ENCODE peak calls at places on chromosomes 7 and 10, in five cellular contexts. One of them, this sample, is unnamed.

GRCh38 chr7:66304536-66304935 is 99.4 kb downstream of the TPST1 start:
- DNase-seq in GM23338: no peak
- DNase-seq in coronary artery: no peak
- DNase-seq in astrocyte of the cerebellum: no peak
- DNase-seq in kidney: no peak
- DNase-seq in this sample: no peak

GRCh38 chr10:59971915-59972314 is 65.6 kb upstream of the CCDC6 start:
- DNase-seq in kidney: no peak
- DNase-seq in astrocyte of the cerebellum: peak; percentile 28
- DNase-seq in coronary artery: no peak
- DNase-seq in GM23338: no peak
- DNase-seq in this sample: peak; percentile 5

GRCh38 chr10:131997366-131998049 is 15.8 kb upstream of the BNIP3 start:
- DNase-seq in coronary artery: no peak
- DNase-seq in GM23338: peak; percentile 68
- DNase-seq in astrocyte of the cerebellum: peak; percentile 9
- DNase-seq in kidney: peak; percentile 90
- DNase-seq in this sample: peak; percentile 76

GRCh38 chr10:112361951-112362770 is 11.8 kb upstream of the ACSL5 start:
- DNase-seq in kidney: no peak
- DNase-seq in coronary artery: peak; percentile 76
- DNase-seq in GM23338: peak; percentile 30
- DNase-seq in astrocyte of the cerebellum: no peak
- DNase-seq in this sample: peak; percentile 14

GRCh38 chr10:3828404-3829192 is 43.6 kb upstream of the KLF6 start:
- DNase-seq in kidney: no peak
- DNase-seq in coronary artery: no peak
- DNase-seq in GM23338: no peak
- DNase-seq in astrocyte of the cerebellum: no peak
- DNase-seq in this sample: peak; percentile 64

GRCh38 chr10:88594482-88594881 is 7.9 kb downstream of the LIPJ start:
- DNase-seq in coronary artery: no peak
- DNase-seq in astrocyte of the cerebellum: no peak
- DNase-seq in kidney: no peak
- DNase-seq in GM23338: no peak
- DNase-seq in this sample: no peak

GRCh38 chr10:78914502-78915330 is 154.1 kb upstream of the ZMIZ1 start:
- DNase-seq in kidney: no peak
- DNase-seq in GM23338: no peak
- DNase-seq in coronary artery: no peak
- DNase-seq in astrocyte of the cerebellum: no peak
- DNase-seq in this sample: no peak

GRCh38 chr7:29995652-29996051 is 6.1 kb upstream of the SCRN1 start:
- DNase-seq in kidney: no peak
- DNase-seq in GM23338: no peak
- DNase-seq in coronary artery: no peak
- DNase-seq in astrocyte of the cerebellum: no peak
- DNase-seq in this sample: no peak

GRCh38 chr7:130560972-130561371 is 69.1 kb downstream of the MEST start:
- DNase-seq in GM23338: peak; percentile 33
- DNase-seq in astrocyte of the cerebellum: no peak
- DNase-seq in kidney: no peak
- DNase-seq in coronary artery: no peak
- DNase-seq in this sample: no peak

GRCh38 chr10:100970076-100970913 is 991 bp downstream of the SEMA4G start:
- DNase-seq in kidney: peak; percentile 59
- DNase-seq in astrocyte of the cerebellum: no peak
- DNase-seq in GM23338: peak; percentile 52
- DNase-seq in coronary artery: no peak
- DNase-seq in this sample: no peak

GRCh38 chr7:157537056-157537455 is 200.3 kb downstream of the DNAJB6 start:
- DNase-seq in kidney: peak; percentile 29
- DNase-seq in astrocyte of the cerebellum: no peak
- DNase-seq in coronary artery: no peak
- DNase-seq in GM23338: no peak
- DNase-seq in this sample: no peak

GRCh38 chr7:100793806-100794660 is 33.3 kb downstream of the EPHB4 start:
- DNase-seq in GM23338: no peak
- DNase-seq in kidney: no peak
- DNase-seq in coronary artery: no peak
- DNase-seq in astrocyte of the cerebellum: no peak
- DNase-seq in this sample: no peak

GRCh38 chr7:98027342-98028033 is 37.5 kb upstream of the OCM2 start:
- DNase-seq in coronary artery: no peak
- DNase-seq in kidney: peak; percentile 4
- DNase-seq in GM23338: no peak
- DNase-seq in astrocyte of the cerebellum: no peak
- DNase-seq in this sample: no peak

GRCh38 chr10:4093438-4093837 is 308.4 kb upstream of the KLF6 start:
- DNase-seq in kidney: no peak
- DNase-seq in coronary artery: no peak
- DNase-seq in astrocyte of the cerebellum: no peak
- DNase-seq in GM23338: no peak
- DNase-seq in this sample: no peak

GRCh38 chr7:92221766-92222165 is 23.9 kb downstream of the KRIT1 start:
- DNase-seq in astrocyte of the cerebellum: no peak
- DNase-seq in coronary artery: no peak
- DNase-seq in GM23338: no peak
- DNase-seq in kidney: no peak
- DNase-seq in this sample: no peak

GRCh38 chr7:146116452-146117219 is at the start of gene CNTNAP2:
- DNase-seq in astrocyte of the cerebellum: no peak
- DNase-seq in GM23338: peak; percentile 69
- DNase-seq in kidney: peak; percentile 61
- DNase-seq in coronary artery: no peak
- DNase-seq in this sample: peak; percentile 10

GRCh38 chr7:143279186-143280098 is 5.3 kb upstream of the TMEM139 start:
- DNase-seq in astrocyte of the cerebellum: peak; percentile 71
- DNase-seq in coronary artery: no peak
- DNase-seq in kidney: no peak
- DNase-seq in GM23338: peak; percentile 48
- DNase-seq in this sample: peak; percentile 20

GRCh38 chr7:84196007-84196551 is 1.5 kb upstream of the SEMA3A start:
- DNase-seq in kidney: no peak
- DNase-seq in astrocyte of the cerebellum: no peak
- DNase-seq in coronary artery: no peak
- DNase-seq in GM23338: peak; percentile 35
- DNase-seq in this sample: no peak

GRCh38 chr10:59493017-59493416 is 130.7 kb upstream of the FAM13C start:
- DNase-seq in GM23338: no peak
- DNase-seq in astrocyte of the cerebellum: no peak
- DNase-seq in kidney: no peak
- DNase-seq in coronary artery: no peak
- DNase-seq in this sample: no peak

GRCh38 chr10:790821-791551 is 101.5 kb upstream of the DIP2C start:
- DNase-seq in GM23338: no peak
- DNase-seq in coronary artery: peak; percentile 64
- DNase-seq in astrocyte of the cerebellum: no peak
- DNase-seq in kidney: no peak
- DNase-seq in this sample: no peak

GRCh38 chr7:20594023-20594422 is 21.4 kb upstream of the ABCB5 start:
- DNase-seq in kidney: peak; percentile 78
- DNase-seq in coronary artery: no peak
- DNase-seq in astrocyte of the cerebellum: no peak
- DNase-seq in GM23338: no peak
- DNase-seq in this sample: no peak

GRCh38 chr10:625335-625699 is 64.2 kb downstream of the DIP2C start:
- DNase-seq in coronary artery: no peak
- DNase-seq in astrocyte of the cerebellum: no peak
- DNase-seq in GM23338: no peak
- DNase-seq in kidney: peak; percentile 88
- DNase-seq in this sample: no peak

GRCh38 chr7:122269241-122269640 is 35.3 kb downstream of the FEZF1 start:
- DNase-seq in astrocyte of the cerebellum: no peak
- DNase-seq in kidney: no peak
- DNase-seq in GM23338: peak; percentile 39
- DNase-seq in coronary artery: no peak
- DNase-seq in this sample: no peak

GRCh38 chr10:86366033-86366901 is at the start of gene GRID1:
- DNase-seq in GM23338: peak; percentile 69
- DNase-seq in kidney: peak; percentile 73
- DNase-seq in coronary artery: peak; percentile 68
- DNase-seq in astrocyte of the cerebellum: no peak
- DNase-seq in this sample: no peak

DNA sequence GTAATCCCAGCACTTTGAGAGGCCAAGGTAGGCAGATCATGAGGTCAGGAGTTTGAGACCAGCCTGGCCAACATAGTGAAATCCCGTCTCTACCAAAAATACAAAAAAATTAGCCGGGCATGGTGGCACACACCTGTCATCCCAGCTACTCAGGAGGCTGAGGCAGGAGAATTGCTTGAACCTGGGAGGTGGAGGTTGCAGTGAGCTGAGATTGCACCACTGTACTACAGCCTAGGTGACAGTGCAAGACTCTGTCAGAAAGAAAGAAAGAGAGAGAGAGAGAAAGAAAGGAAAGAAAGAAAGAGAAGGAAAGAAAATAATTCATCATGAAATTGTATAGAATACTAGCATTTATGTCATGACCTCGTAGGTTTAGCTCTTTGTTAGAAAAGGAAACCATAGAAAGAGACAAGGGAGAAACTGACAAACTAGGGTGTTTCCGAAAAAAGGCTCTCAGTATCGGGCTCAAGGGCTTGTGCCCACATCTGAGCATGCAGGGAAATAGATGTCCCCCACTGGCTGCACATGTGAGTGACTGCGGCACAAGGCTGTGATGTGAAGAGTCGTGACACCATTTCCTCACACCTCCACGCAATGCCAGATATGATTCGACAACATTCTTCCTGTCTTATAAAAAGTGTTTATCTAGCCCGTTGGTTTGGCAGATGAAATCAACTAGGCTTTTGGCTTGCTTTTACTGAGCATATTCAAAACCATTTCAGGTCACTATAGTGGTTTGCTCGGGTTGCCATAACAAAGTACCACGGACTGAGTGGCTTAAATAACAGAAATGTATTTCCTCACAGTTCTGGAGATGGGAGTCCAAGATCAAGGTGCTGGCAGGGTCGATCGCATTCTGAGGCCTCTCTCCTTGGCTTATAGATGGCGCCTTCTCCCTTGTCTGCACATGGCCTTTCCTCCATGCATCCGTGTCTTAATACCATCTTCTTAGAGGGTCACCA is 2.0 kb downstream of the SRGN start:
- DNase-seq in kidney: no peak
- DNase-seq in GM23338: no peak
- DNase-seq in astrocyte of the cerebellum: no peak
- DNase-seq in coronary artery: no peak
- DNase-seq in this sample: no peak
- H3K4me3 ChIP-seq in kidney: peak overlapping the region; percentile 47
- H3K4me3 ChIP-seq in GM23338: no peak overlapping the region
- H3K4me3 ChIP-seq in astrocyte of the cerebellum: no peak overlapping the region
- H3K4me3 ChIP-seq in coronary artery: peak overlapping the region; percentile 68
- H3K4me3 ChIP-seq in this sample: no peak overlapping the region

DNA sequence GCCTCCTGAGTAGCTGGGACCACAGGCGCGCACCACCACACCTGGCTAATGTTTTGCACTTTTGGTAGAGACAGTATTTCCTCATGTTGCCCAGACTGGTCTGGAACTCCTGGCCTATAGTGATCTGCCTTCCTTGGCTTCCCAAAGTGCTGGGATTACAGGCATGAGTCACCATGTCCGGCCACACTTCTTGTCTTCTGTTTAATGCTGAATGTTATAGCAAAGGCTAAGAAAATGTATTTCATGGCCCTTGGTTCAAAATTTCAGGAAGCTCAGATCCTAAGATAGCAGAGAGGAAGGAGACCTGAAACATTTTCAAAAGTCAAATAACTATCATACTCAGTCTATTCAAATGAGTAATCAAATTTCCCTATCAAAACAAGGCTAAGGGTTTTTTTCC is 229.6 kb downstream of the BAMBI start:
- DNase-seq in kidney: no peak
- DNase-seq in coronary artery: no peak
- DNase-seq in GM23338: no peak
- DNase-seq in astrocyte of the cerebellum: no peak
- DNase-seq in this sample: no peak
- H3K4me3 ChIP-seq in kidney: no peak overlapping the region
- H3K4me3 ChIP-seq in coronary artery: no peak overlapping the region
- H3K4me3 ChIP-seq in GM23338: no peak overlapping the region
- H3K4me3 ChIP-seq in astrocyte of the cerebellum: no peak overlapping the region
- H3K4me3 ChIP-seq in this sample: no peak overlapping the region

DNA sequence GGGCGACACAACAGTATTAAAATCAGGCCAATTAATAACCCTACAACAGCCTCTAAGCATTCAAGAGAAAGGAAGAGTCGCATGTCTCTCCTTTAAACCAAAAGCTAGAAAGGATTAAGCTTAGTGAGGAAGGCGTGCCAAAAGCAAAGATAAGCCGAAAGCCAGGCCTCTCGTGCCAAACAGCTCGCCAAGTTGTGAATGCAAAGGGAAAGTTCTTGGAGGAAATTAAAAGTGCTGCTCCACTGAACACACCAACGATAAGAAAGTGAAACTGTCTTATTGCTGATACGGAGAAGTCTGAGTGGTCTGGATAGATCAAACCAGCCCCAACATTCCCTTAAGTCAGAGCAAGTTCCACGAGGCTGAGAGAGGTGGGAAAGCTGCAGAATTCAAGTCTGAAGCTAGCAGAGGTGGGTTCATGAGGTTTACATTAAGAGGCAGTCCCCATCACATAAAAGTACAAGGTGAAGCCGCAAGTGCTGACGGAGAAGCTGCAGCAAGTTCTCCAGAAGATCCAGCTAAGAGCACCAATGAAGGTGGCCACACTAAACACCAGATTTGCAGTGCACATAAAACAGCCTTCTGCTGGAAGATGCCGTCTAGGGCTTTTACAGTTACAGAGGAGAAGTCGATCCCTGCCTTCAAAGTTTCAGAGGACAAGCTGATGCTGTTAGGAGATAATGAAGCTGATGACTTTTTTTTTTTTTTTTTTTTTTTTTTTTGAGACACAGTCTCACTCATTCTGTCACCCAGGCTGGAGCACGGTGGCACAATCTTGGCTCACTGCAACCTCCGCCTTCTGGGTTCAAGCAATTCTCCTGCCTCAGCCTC is 194.7 kb downstream of the MAD1L1 start:
- DNase-seq in coronary artery: peak; percentile 69
- DNase-seq in astrocyte of the cerebellum: peak; percentile 23
- DNase-seq in kidney: peak; percentile 59
- DNase-seq in GM23338: no peak
- DNase-seq in this sample: no peak
- H3K4me3 ChIP-seq in coronary artery: peak overlapping the region; percentile 62
- H3K4me3 ChIP-seq in astrocyte of the cerebellum: no peak overlapping the region
- H3K4me3 ChIP-seq in kidney: peak overlapping the region; percentile 40
- H3K4me3 ChIP-seq in GM23338: no peak overlapping the region
- H3K4me3 ChIP-seq in this sample: no peak overlapping the region

DNA sequence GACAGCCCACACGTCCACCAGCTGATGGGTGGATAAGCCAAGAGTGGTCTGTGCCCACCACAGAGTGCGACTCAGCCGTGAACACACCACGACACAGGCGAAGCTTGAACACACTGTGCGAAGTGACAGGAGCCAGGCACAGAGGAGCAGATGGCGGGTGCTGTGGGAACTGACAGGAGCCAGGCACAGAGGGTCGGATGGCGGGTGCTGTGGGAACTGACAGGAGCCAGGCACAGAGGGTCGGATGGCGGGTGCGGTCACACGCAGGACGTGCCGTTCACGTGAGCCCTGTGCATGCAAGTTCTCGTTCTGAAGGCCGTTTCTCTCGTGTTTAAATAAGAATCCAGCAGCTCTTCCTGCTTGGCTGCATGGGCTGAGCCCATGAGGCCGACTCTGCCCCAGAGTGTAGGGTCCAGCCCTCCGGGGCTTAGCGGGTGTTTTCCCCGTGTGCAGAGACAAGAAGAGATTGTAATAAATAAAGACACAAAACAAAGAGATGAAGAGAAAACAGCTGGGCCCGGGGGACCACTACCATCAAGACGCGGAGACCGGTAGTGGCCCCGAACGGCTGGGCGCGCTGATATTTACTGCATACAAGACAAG is 5.9 kb upstream of the ADAP1 start:
- DNase-seq in GM23338: no peak
- DNase-seq in coronary artery: no peak
- DNase-seq in kidney: peak; percentile 72
- DNase-seq in astrocyte of the cerebellum: no peak
- DNase-seq in this sample: no peak
- H3K4me3 ChIP-seq in GM23338: no peak overlapping the region
- H3K4me3 ChIP-seq in coronary artery: no peak overlapping the region
- H3K4me3 ChIP-seq in kidney: no peak overlapping the region
- H3K4me3 ChIP-seq in astrocyte of the cerebellum: no peak overlapping the region
- H3K4me3 ChIP-seq in this sample: no peak overlapping the region